ENCODE peak calls at places on chromosomes 3 and 15, in five cellular contexts. M is A172, I is AG04450, V is NCI-H1436, K is progenitor cell of endocrine pancreas. D is an unnamed sample.

GRCh38 chr15:85704021-85704420 is 90.7 kb downstream of the KLHL25 start:
- DNase-seq in M (no peak), I (no peak), V (no peak), K (no peak), D (no peak)

GRCh38 chr15:31437686-31438085 is 111.1 kb downstream of the KLF13 start:
- DNase-seq in M (no peak), I (no peak), V (no peak), K (no peak), D (no peak)

GRCh38 chr3:89950772-89951171 is 843.4 kb downstream of the EPHA3 start:
- DNase-seq in M (no peak), I (no peak), V (no peak), K (no peak), D (no peak)

GRCh38 chr15:69129026-69129385 is 31.4 kb upstream of the GLCE start:
- DNase-seq in M (no peak), I (no peak), V (no peak), K (no peak), D (no peak)

GRCh38 chr15:61974759-61975158 is 85.5 kb downstream of the VPS13C start:
- DNase-seq in M (peak), I (no peak), V (peak), K (no peak), D (no peak)

GRCh38 chr3:153625506-153625905 is 463.5 kb downstream of the RAP2B start:
- DNase-seq in M (no peak), I (no peak), V (no peak), K (no peak), D (no peak)

GRCh38 chr3:41503998-41504623 is 304.8 kb downstream of the CTNNB1 start:
- DNase-seq in M (no peak), I (no peak), V (no peak), K (no peak), D (no peak)

GRCh38 chr3:127422663-127423375 is 135.0 kb upstream of the PRR20G start:
- DNase-seq in M (no peak), I (no peak), V (no peak), K (no peak), D (no peak)

GRCh38 chr3:150296966-150297365 is 111.1 kb upstream of the TSC22D2 start:
- DNase-seq in M (no peak), I (no peak), V (no peak), K (no peak), D (no peak)

GRCh38 chr15:65913631-65914199 is 44.4 kb downstream of the RAB11A start:
- DNase-seq in M (no peak), I (no peak), V (no peak), K (no peak), D (no peak)

GRCh38 chr3:196992461-196993065 is 23.9 kb upstream of the PIGZ start:
- DNase-seq in M (no peak), I (no peak), V (no peak), K (no peak), D (no peak)

GRCh38 chr3:97863025-97863424 is 41.2 kb downstream of the CRYBG3 start:
- DNase-seq in M (peak), I (no peak), V (no peak), K (no peak), D (no peak)

GRCh38 chr3:111735271-111735758 is 123.8 kb upstream of the PHLDB2 start:
- DNase-seq in M (peak), I (no peak), V (no peak), K (no peak), D (no peak)

GRCh38 chr15:55968923-55969322 is 24.5 kb downstream of the NEDD4 start:
- DNase-seq in M (no peak), I (no peak), V (no peak), K (no peak), D (no peak)

GRCh38 chr15:78873796-78874761 is 1.4 kb downstream of the MORF4L1 start:
- DNase-seq in M (no peak), I (no peak), V (no peak), K (no peak), D (no peak)

GRCh38 chr15:98561169-98561941 is 87.0 kb upstream of the IGF1R start:
- DNase-seq in M (no peak), I (no peak), V (no peak), K (no peak), D (no peak)

GRCh38 chr15:66702035-66702769 is at the start of gene SMAD6:
- DNase-seq in M (peak), I (peak), V (peak), K (peak), D (peak)

GRCh38 chr3:53079791-53080555 is 34.1 kb upstream of the SFMBT1 start:
- DNase-seq in M (no peak), I (no peak), V (no peak), K (no peak), D (no peak)

GRCh38 chr15:70357453-70357852 is 259.7 kb upstream of the TLE3 start:
- DNase-seq in M (no peak), I (no peak), V (no peak), K (no peak), D (no peak)

GRCh38 chr3:97102641-97103040 is 288.2 kb downstream of the EPHA6 start:
- DNase-seq in M (no peak), I (no peak), V (no peak), K (no peak), D (no peak)

GRCh38 chr15:63408514-63408913 is 26.9 kb upstream of the CA12 start:
- DNase-seq in M (no peak), I (no peak), V (no peak), K (no peak), D (no peak)

GRCh38 chr3:187101184-187102072 is 37.9 kb downstream of the RPL39L start:
- DNase-seq in M (peak), I (peak), V (peak), K (no peak), D (no peak)

GRCh38 chr3:62601238-62601856 is 228.0 kb upstream of the FEZF2 start:
- DNase-seq in M (peak), I (no peak), V (no peak), K (no peak), D (no peak)

GRCh38 chr15:45100884-45101622 is 12.9 kb downstream of the DUOX2 start:
- DNase-seq in M (no peak), I (no peak), V (no peak), K (no peak), D (no peak)

GRCh38 chr3:14377044-14377837 is 25.2 kb upstream of the SLC6A6 start:
- DNase-seq in M (no peak), I (no peak), V (no peak), K (no peak), D (no peak)

GRCh38 chr3:104907507-104907906 is 459.2 kb upstream of the ALCAM start:
- DNase-seq in M (peak), I (peak), V (no peak), K (no peak), D (no peak)

GRCh38 chr3:176776622-176777021 is 420.7 kb downstream of the TBL1XR1 start:
- DNase-seq in M (no peak), I (no peak), V (no peak), K (no peak), D (no peak)

GRCh38 chr3:45984331-45985312 is 11.0 kb downstream of the FYCO1 start:
- DNase-seq in M (no peak), I (peak), V (no peak), K (no peak), D (no peak)

GRCh38 chr3:155853214-155854146 is 747 bp downstream of the SLC33A1 start:
- DNase-seq in M (no peak), I (no peak), V (no peak), K (peak), D (peak)

GRCh38 chr15:79872358-79873017 is 24.3 kb downstream of the MTHFS start:
- DNase-seq in M (peak), I (no peak), V (no peak), K (no peak), D (no peak)

GRCh38 chr3:41126475-41126874 is 72.8 kb upstream of the CTNNB1 start:
- DNase-seq in M (no peak), I (no peak), V (no peak), K (no peak), D (no peak)

GRCh38 chr3:156307704-156308103 is 187.3 kb downstream of the KCNAB1 start:
- DNase-seq in M (peak), I (peak), V (no peak), K (no peak), D (no peak)

GRCh38 chr3:76078101-76078500 is 292.8 kb upstream of the ZNF717 start:
- DNase-seq in M (no peak), I (no peak), V (no peak), K (no peak), D (no peak)

GRCh38 chr3:33826206-33826605 is 27.8 kb downstream of the PDCD6IP start:
- DNase-seq in M (no peak), I (no peak), V (no peak), K (no peak), D (no peak)

GRCh38 chr3:40487172-40487571 is 10.2 kb downstream of the ZNF619 start:
- DNase-seq in M (no peak), I (no peak), V (no peak), K (no peak), D (no peak)

GRCh38 chr15:52733078-52733477 is 53.9 kb upstream of the ATOSA start:
- DNase-seq in M (no peak), I (no peak), V (no peak), K (no peak), D (no peak)

GRCh38 chr15:89680282-89680873 is 1.2 kb upstream of the PLIN1 start:
- DNase-seq in M (peak), I (no peak), V (no peak), K (no peak), D (no peak)

GRCh38 chr15:92683511-92683834 is 27.9 kb upstream of the FAM174B start:
- DNase-seq in M (no peak), I (no peak), V (peak), K (peak), D (peak)

D was measured in glutamatergic neuron.